ENCODE peak calls at places on chromosomes 11 and 22, in four cellular contexts. C is K562, X is HepG2, F is GM12878. B is an unnamed sample.

GRCh38 chr11:27228232-27228631 is 134.8 kb downstream of the CCDC34 start:
- DNase-seq in C (no peak), X (no peak), F (no peak), B (no peak)

GRCh38 chr11:92789761-92790160 is 179.7 kb upstream of the MTNR1B start:
- DNase-seq in C (no peak), X (no peak), F (no peak), B (no peak)

GRCh38 chr11:47850337-47850736 is 2.2 kb upstream of the NUP160 start:
- DNase-seq in C (no peak), X (no peak), F (no peak), B (no peak)

GRCh38 chr11:61978703-61979661 is 11.5 kb upstream of the FTH1 start:
- DNase-seq in C (no peak), X (no peak), F (no peak), B (no peak)

GRCh38 chr11:126886636-126887035 is 113.9 kb downstream of the KIRREL3 start:
- DNase-seq in C (no peak), X (no peak), F (no peak), B (no peak)

GRCh38 chr11:36729765-36730164 is 131.7 kb upstream of the RAG2 start:
- DNase-seq in C (no peak), X (no peak), F (no peak), B (no peak)

GRCh38 chr11:120314861-120315260 is 10.2 kb upstream of the TLCD5 start:
- DNase-seq in C (peak), X (no peak), F (no peak), B (no peak)

GRCh38 chr11:93169950-93170561 is 27.7 kb downstream of the SLC36A4 start:
- DNase-seq in C (peak), X (peak), F (no peak), B (no peak)

GRCh38 chr22:37082251-37082650 is 27.3 kb downstream of the TMPRSS6 start:
- DNase-seq in C (peak), X (no peak), F (no peak), B (no peak)

DNA sequence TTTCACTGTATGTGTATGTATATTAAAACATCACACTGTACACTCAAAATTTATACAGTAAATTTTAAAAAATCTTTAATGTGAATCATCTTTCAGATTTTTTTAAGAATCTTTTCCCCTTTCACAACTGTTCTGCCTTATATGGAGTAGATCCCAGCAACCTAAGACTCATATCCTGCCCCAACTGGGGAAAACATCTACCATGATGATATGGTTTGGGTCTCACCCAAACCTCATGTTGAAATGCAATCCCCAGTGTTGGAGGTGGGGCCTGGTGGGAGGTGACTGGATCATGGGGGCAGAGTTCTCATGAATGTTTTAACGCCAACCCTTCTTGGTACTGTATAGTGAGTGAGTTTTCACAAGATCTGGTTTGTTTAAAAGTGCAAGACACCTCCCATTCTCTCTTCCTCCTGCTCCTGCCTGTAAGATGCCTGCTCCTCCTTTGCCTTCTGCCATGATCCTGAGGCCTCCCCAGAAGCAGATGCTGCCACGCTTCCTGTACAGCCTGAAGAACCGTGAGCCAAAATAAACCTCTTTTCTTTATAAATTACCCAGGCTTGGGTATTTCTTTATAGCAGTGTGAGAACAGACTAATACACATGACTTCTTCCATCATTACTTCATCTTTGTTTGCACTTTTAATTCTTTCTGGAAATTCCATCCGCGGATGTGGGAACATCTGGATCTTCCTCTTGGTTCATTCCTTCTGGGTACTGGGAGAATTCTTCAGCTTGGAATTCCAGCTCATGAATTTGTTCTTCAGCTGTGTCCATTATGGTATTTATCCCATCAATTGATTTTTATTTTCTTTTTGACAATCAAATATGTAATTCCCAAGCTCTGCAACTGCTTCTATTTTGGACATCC is 36.9 kb downstream of the LINC01488 start:
- DNase-seq in C (no peak), X (no peak), F (no peak), B (no peak)
- TF ChIP-seq TARDBP in C (no peak), X (no peak), F (no peak), B (no peak)

DNA sequence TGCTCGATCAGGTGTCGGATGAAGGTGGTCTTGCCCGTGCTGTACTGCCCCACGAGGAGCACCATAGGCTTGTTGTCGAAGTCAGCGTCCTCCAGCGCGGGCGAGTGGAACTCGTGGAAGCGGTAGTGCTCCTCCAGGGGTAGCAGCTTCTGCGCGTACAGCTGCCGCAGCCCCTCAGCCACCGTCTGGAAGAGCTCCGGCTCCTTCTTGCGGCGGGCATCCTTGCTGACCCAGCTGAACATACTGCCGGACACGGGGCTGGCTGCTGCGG is 263 bp downstream of the EHD1 start:
- DNase-seq in C (no peak), X (no peak), F (no peak), B (no peak)
- TF ChIP-seq BHLHE40 in C (no peak), X (no peak), F (no peak), B (no peak)

GRCh38 chr11:65315204-65315865 is 669 bp downstream of the CDC42EP2 start:
- DNase-seq in C (peak), X (peak), F (no peak), B (peak)
- TF ChIP-seq TARDBP in C (no peak), X (no peak), F (no peak), B (no peak)

GRCh38 chr11:64230209-64230984 is at the start of gene DNAJC4:
- DNase-seq in C (peak), X (peak), F (peak), B (peak)
- TF ChIP-seq BHLHE40 in C (no peak), X (no peak), F (no peak), B (no peak)

GRCh38 chr22:42624551-42625106 is 9.9 kb upstream of the POLDIP3 start:
- DNase-seq in C (no peak), X (no peak), F (no peak), B (no peak)
- TF ChIP-seq TARDBP in C (no peak), X (no peak), F (no peak), B (no peak)

GRCh38 chr22:26835929-26836528 is 178.6 kb downstream of the MIAT start:
- DNase-seq in C (peak), X (peak), F (no peak), B (peak)
- TF ChIP-seq BHLHE40 in C (no peak), X (no peak), F (no peak), B (no peak)

GRCh38 chr11:17412488-17413180 is 24.2 kb upstream of the KCNJ11 start:
- DNase-seq in C (no peak), X (no peak), F (no peak), B (no peak)
- TF ChIP-seq TARDBP in C (no peak), X (no peak), F (no peak), B (no peak)